ENCODE peak calls at places on chromosomes 2 and 18, in eight cellular contexts. One of them, this sample, is unnamed.

GRCh38 chr2:117470311-117471095 is 344.0 kb upstream of the DDX18 start:
- DNase-seq in ELF-1: peak; percentile 76
- DNase-seq in adipocyte: no peak
- DNase-seq in left ventricle myocardium inferior: no peak
- DNase-seq in pancreas: peak; percentile 11
- DNase-seq in HCEC 1CT: no peak
- DNase-seq in naive B cell: no peak
- DNase-seq in NCI-H1092 treated with DMSO at 0.1 percent for 48 hours: peak; percentile 24
- DNase-seq in this sample: no peak

GRCh38 chr2:236359426-236359825 is 95.2 kb upstream of the ASB18 start:
- DNase-seq in adipocyte: no peak
- DNase-seq in pancreas: no peak
- DNase-seq in left ventricle myocardium inferior: no peak
- DNase-seq in naive B cell: no peak
- DNase-seq in HCEC 1CT: no peak
- DNase-seq in NCI-H1092 treated with DMSO at 0.1 percent for 48 hours: peak; percentile 6
- DNase-seq in ELF-1: no peak
- DNase-seq in this sample: no peak

GRCh38 chr2:56416500-56417176 is 232.8 kb downstream of the CCDC85A start:
- DNase-seq in naive B cell: no peak
- DNase-seq in adipocyte: no peak
- DNase-seq in HCEC 1CT: no peak
- DNase-seq in pancreas: no peak
- DNase-seq in left ventricle myocardium inferior: no peak
- DNase-seq in NCI-H1092 treated with DMSO at 0.1 percent for 48 hours: no peak
- DNase-seq in ELF-1: no peak
- DNase-seq in this sample: no peak

GRCh38 chr18:23228102-23229051 is 93.1 kb downstream of the CABLES1 start:
- DNase-seq in NCI-H1092 treated with DMSO at 0.1 percent for 48 hours: peak; percentile 85
- DNase-seq in left ventricle myocardium inferior: peak; percentile 28
- DNase-seq in adipocyte: peak; percentile 28
- DNase-seq in HCEC 1CT: peak; percentile 28
- DNase-seq in ELF-1: no peak
- DNase-seq in naive B cell: peak; percentile 55
- DNase-seq in pancreas: no peak
- DNase-seq in this sample: no peak

GRCh38 chr2:20593072-20594034 is 57.5 kb downstream of the HS1BP3 start:
- DNase-seq in NCI-H1092 treated with DMSO at 0.1 percent for 48 hours: no peak
- DNase-seq in left ventricle myocardium inferior: no peak
- DNase-seq in pancreas: peak; percentile 26
- DNase-seq in ELF-1: no peak
- DNase-seq in naive B cell: no peak
- DNase-seq in HCEC 1CT: peak; percentile 98
- DNase-seq in adipocyte: peak; percentile 74
- DNase-seq in this sample: no peak

GRCh38 chr18:69659142-69659651 is 258.5 kb downstream of the DOK6 start:
- DNase-seq in HCEC 1CT: no peak
- DNase-seq in adipocyte: no peak
- DNase-seq in naive B cell: no peak
- DNase-seq in ELF-1: no peak
- DNase-seq in left ventricle myocardium inferior: no peak
- DNase-seq in pancreas: no peak
- DNase-seq in NCI-H1092 treated with DMSO at 0.1 percent for 48 hours: peak; percentile 94
- DNase-seq in this sample: no peak

GRCh38 chr2:200405599-200406298 is 99.3 kb downstream of the SPATS2L start:
- DNase-seq in left ventricle myocardium inferior: no peak
- DNase-seq in HCEC 1CT: peak; percentile 92
- DNase-seq in NCI-H1092 treated with DMSO at 0.1 percent for 48 hours: peak; percentile 12
- DNase-seq in pancreas: no peak
- DNase-seq in naive B cell: no peak
- DNase-seq in ELF-1: peak; percentile 47
- DNase-seq in adipocyte: peak; percentile 81
- DNase-seq in this sample: no peak

GRCh38 chr2:148936857-148937450 is 61.9 kb downstream of the KIF5C start:
- DNase-seq in ELF-1: no peak
- DNase-seq in adipocyte: no peak
- DNase-seq in pancreas: no peak
- DNase-seq in HCEC 1CT: no peak
- DNase-seq in NCI-H1092 treated with DMSO at 0.1 percent for 48 hours: no peak
- DNase-seq in naive B cell: no peak
- DNase-seq in left ventricle myocardium inferior: no peak
- DNase-seq in this sample: no peak

GRCh38 chr18:44556296-44556695 is 124.4 kb upstream of the SETBP1 start:
- DNase-seq in ELF-1: peak; percentile 27
- DNase-seq in left ventricle myocardium inferior: no peak
- DNase-seq in adipocyte: no peak
- DNase-seq in naive B cell: no peak
- DNase-seq in HCEC 1CT: no peak
- DNase-seq in pancreas: no peak
- DNase-seq in NCI-H1092 treated with DMSO at 0.1 percent for 48 hours: no peak
- DNase-seq in this sample: no peak

GRCh38 chr2:45412754-45413379 is 198.2 kb downstream of the SRBD1 start:
- DNase-seq in NCI-H1092 treated with DMSO at 0.1 percent for 48 hours: no peak
- DNase-seq in HCEC 1CT: no peak
- DNase-seq in ELF-1: no peak
- DNase-seq in pancreas: no peak
- DNase-seq in left ventricle myocardium inferior: no peak
- DNase-seq in naive B cell: no peak
- DNase-seq in adipocyte: peak; percentile 52
- DNase-seq in this sample: no peak

GRCh38 chr2:116819355-116819754 is 995.1 kb upstream of the DDX18 start:
- DNase-seq in naive B cell: no peak
- DNase-seq in left ventricle myocardium inferior: no peak
- DNase-seq in adipocyte: no peak
- DNase-seq in HCEC 1CT: no peak
- DNase-seq in pancreas: no peak
- DNase-seq in ELF-1: no peak
- DNase-seq in NCI-H1092 treated with DMSO at 0.1 percent for 48 hours: no peak
- DNase-seq in this sample: no peak

GRCh38 chr2:232481322-232482140 is 6.1 kb downstream of the ECEL1 start:
- DNase-seq in left ventricle myocardium inferior: peak; percentile 6
- DNase-seq in pancreas: no peak
- DNase-seq in ELF-1: no peak
- DNase-seq in NCI-H1092 treated with DMSO at 0.1 percent for 48 hours: no peak
- DNase-seq in HCEC 1CT: no peak
- DNase-seq in naive B cell: no peak
- DNase-seq in adipocyte: no peak
- DNase-seq in this sample: no peak

GRCh38 chr18:74063023-74063422 is 84.6 kb downstream of the FBXO15 start:
- DNase-seq in HCEC 1CT: no peak
- DNase-seq in naive B cell: peak; percentile 66
- DNase-seq in left ventricle myocardium inferior: no peak
- DNase-seq in NCI-H1092 treated with DMSO at 0.1 percent for 48 hours: no peak
- DNase-seq in ELF-1: no peak
- DNase-seq in pancreas: no peak
- DNase-seq in adipocyte: no peak
- DNase-seq in this sample: no peak

GRCh38 chr2:111667542-111668273 is 216.3 kb downstream of the ANAPC1 start:
- DNase-seq in HCEC 1CT: peak; percentile 79
- DNase-seq in pancreas: peak; percentile 14
- DNase-seq in left ventricle myocardium inferior: no peak
- DNase-seq in naive B cell: no peak
- DNase-seq in adipocyte: peak; percentile 83
- DNase-seq in ELF-1: peak; percentile 36
- DNase-seq in NCI-H1092 treated with DMSO at 0.1 percent for 48 hours: no peak
- DNase-seq in this sample: no peak

GRCh38 chr18:78403371-78403770 is 576.2 kb upstream of the SALL3 start:
- DNase-seq in left ventricle myocardium inferior: no peak
- DNase-seq in ELF-1: no peak
- DNase-seq in pancreas: no peak
- DNase-seq in HCEC 1CT: no peak
- DNase-seq in adipocyte: no peak
- DNase-seq in NCI-H1092 treated with DMSO at 0.1 percent for 48 hours: no peak
- DNase-seq in naive B cell: no peak
- DNase-seq in this sample: no peak

GRCh38 chr2:240786355-240786841 is 33.6 kb downstream of the KIF1A start:
- DNase-seq in adipocyte: no peak
- DNase-seq in naive B cell: no peak
- DNase-seq in ELF-1: no peak
- DNase-seq in NCI-H1092 treated with DMSO at 0.1 percent for 48 hours: no peak
- DNase-seq in left ventricle myocardium inferior: peak; percentile 9
- DNase-seq in pancreas: no peak
- DNase-seq in HCEC 1CT: no peak
- DNase-seq in this sample: no peak

GRCh38 chr2:205931388-205931787 is 154.6 kb downstream of the INO80D start:
- DNase-seq in adipocyte: no peak
- DNase-seq in HCEC 1CT: no peak
- DNase-seq in ELF-1: no peak
- DNase-seq in NCI-H1092 treated with DMSO at 0.1 percent for 48 hours: no peak
- DNase-seq in naive B cell: no peak
- DNase-seq in left ventricle myocardium inferior: no peak
- DNase-seq in pancreas: no peak
- DNase-seq in this sample: no peak

GRCh38 chr2:127416486-127417001 is 1.7 kb upstream of the PROC start:
- DNase-seq in adipocyte: peak; percentile 9
- DNase-seq in left ventricle myocardium inferior: no peak
- DNase-seq in naive B cell: no peak
- DNase-seq in HCEC 1CT: no peak
- DNase-seq in NCI-H1092 treated with DMSO at 0.1 percent for 48 hours: no peak
- DNase-seq in ELF-1: no peak
- DNase-seq in pancreas: no peak
- DNase-seq in this sample: no peak

GRCh38 chr2:222311978-222312738 is 13.4 kb upstream of the PAX3 start:
- DNase-seq in NCI-H1092 treated with DMSO at 0.1 percent for 48 hours: no peak
- DNase-seq in pancreas: no peak
- DNase-seq in HCEC 1CT: no peak
- DNase-seq in ELF-1: no peak
- DNase-seq in naive B cell: no peak
- DNase-seq in adipocyte: no peak
- DNase-seq in left ventricle myocardium inferior: no peak
- DNase-seq in this sample: no peak